ENCODE peak calls at places on chromosomes 3 and 15, in eight cellular contexts. G is IMR-90, S is HepG2, V is A549, X is adrenal gland, Q is breast epithelium, U is stomach, C is tibial nerve. M is an unnamed sample.

GRCh38 chr15:62874933-62875625 is 167.5 kb upstream of the TPM1 start:
- DNase-seq in G (no peak), S (no peak), V (no peak), X (no peak), Q (no peak), U (no peak), C (no peak), M (no peak)

GRCh38 chr3:122745365-122746021 is 48.1 kb downstream of the HSPBAP1 start:
- DNase-seq in G (peak), S (no peak), V (no peak), X (no peak), Q (no peak), U (no peak), C (no peak), M (no peak)

GRCh38 chr15:29821416-29822099 is 710 bp downstream of the TJP1 start:
- DNase-seq in G (peak), S (peak), V (peak), X (peak), Q (peak), U (peak), C (peak), M (peak)

GRCh38 chr3:168002786-168003368 is 92.8 kb downstream of the GOLIM4 start:
- DNase-seq in G (peak), S (no peak), V (no peak), X (no peak), Q (no peak), U (peak), C (no peak), M (no peak)

GRCh38 chr15:42736178-42736792 is 643 bp downstream of the CDAN1 start:
- DNase-seq in G (no peak), S (no peak), V (peak), X (peak), Q (no peak), U (no peak), C (no peak), M (no peak)

GRCh38 chr3:16151109-16151508 is 23.4 kb upstream of the GALNT15 start:
- DNase-seq in G (peak), S (no peak), V (no peak), X (peak), Q (peak), U (no peak), C (peak), M (peak)

GRCh38 chr3:38131621-38132369 is 5.1 kb downstream of the ACAA1 start:
- DNase-seq in G (peak), S (no peak), V (peak), X (no peak), Q (no peak), U (peak), C (no peak), M (no peak)

GRCh38 chr3:23490459-23490858 is 287.3 kb downstream of the UBE2E2 start:
- DNase-seq in G (peak), S (no peak), V (no peak), X (no peak), Q (no peak), U (no peak), C (no peak), M (no peak)

GRCh38 chr3:130276203-130276803 is 69.2 kb upstream of the COL6A5 start:
- DNase-seq in G (peak), S (peak), V (peak), X (peak), Q (no peak), U (no peak), C (no peak), M (no peak)

GRCh38 chr3:134597390-134597975 is 53.3 kb downstream of the KY start:
- DNase-seq in G (no peak), S (peak), V (no peak), X (no peak), Q (no peak), U (no peak), C (no peak), M (no peak)

GRCh38 chr3:61777483-61777882 is 216.1 kb downstream of the PTPRG start:
- DNase-seq in G (no peak), S (no peak), V (no peak), X (no peak), Q (no peak), U (no peak), C (no peak), M (no peak)

GRCh38 chr3:125116311-125117069 is 60.7 kb upstream of the HEG1 start:
- DNase-seq in G (peak), S (no peak), V (no peak), X (peak), Q (peak), U (no peak), C (no peak), M (peak)

GRCh38 chr15:27361418-27361817 is 390.4 kb downstream of the GABRG3 start:
- DNase-seq in G (no peak), S (no peak), V (no peak), X (no peak), Q (no peak), U (no peak), C (no peak), M (no peak)

GRCh38 chr15:101037090-101037830 is 118.1 kb downstream of the LRRK1 start:
- DNase-seq in G (no peak), S (no peak), V (no peak), X (no peak), Q (no peak), U (peak), C (no peak), M (peak)

GRCh38 chr15:88450125-88450798 is 16.9 kb downstream of the MRPL46 start:
- DNase-seq in G (peak), S (peak), V (peak), X (peak), Q (no peak), U (peak), C (peak), M (peak)

GRCh38 chr3:23079976-23080375 is 123.2 kb upstream of the UBE2E2 start:
- DNase-seq in G (no peak), S (no peak), V (peak), X (no peak), Q (no peak), U (no peak), C (no peak), M (no peak)

GRCh38 chr3:15295506-15295905 is 36.9 kb downstream of the SH3BP5 start:
- DNase-seq in G (no peak), S (no peak), V (no peak), X (peak), Q (no peak), U (no peak), C (no peak), M (no peak)

GRCh38 chr15:70313099-70314017 is 215.6 kb upstream of the TLE3 start:
- DNase-seq in G (no peak), S (no peak), V (no peak), X (no peak), Q (peak), U (no peak), C (no peak), M (no peak)

GRCh38 chr3:132641837-132642538 is 17.6 kb downstream of the ACAD11 start:
- DNase-seq in G (peak), S (peak), V (peak), X (no peak), Q (no peak), U (no peak), C (no peak), M (no peak)

GRCh38 chr3:16200411-16200810 is 25.9 kb downstream of the GALNT15 start:
- DNase-seq in G (peak), S (no peak), V (no peak), X (no peak), Q (no peak), U (no peak), C (no peak), M (no peak)

GRCh38 chr3:10255835-10256234 is 7.6 kb downstream of the TATDN2 start:
- DNase-seq in G (no peak), S (no peak), V (no peak), X (no peak), Q (no peak), U (no peak), C (no peak), M (no peak)

GRCh38 chr3:42844815-42845214 is 30.9 kb downstream of the CYP8B1 start:
- DNase-seq in G (no peak), S (no peak), V (no peak), X (no peak), Q (no peak), U (no peak), C (no peak), M (peak)

GRCh38 chr15:94857466-94857865 is 626.1 kb downstream of the MCTP2 start:
- DNase-seq in G (no peak), S (no peak), V (no peak), X (no peak), Q (no peak), U (no peak), C (no peak), M (no peak)

GRCh38 chr3:48738926-48739616 is 22.1 kb upstream of the IP6K2 start:
- DNase-seq in G (no peak), S (no peak), V (no peak), X (peak), Q (peak), U (no peak), C (no peak), M (no peak)

GRCh38 chr3:14425574-14426304 is 23.3 kb downstream of the SLC6A6 start:
- DNase-seq in G (no peak), S (no peak), V (no peak), X (no peak), Q (no peak), U (peak), C (no peak), M (no peak)

GRCh38 chr15:77033729-77034619 is 36.9 kb downstream of the TSPAN3 start:
- DNase-seq in G (no peak), S (no peak), V (no peak), X (no peak), Q (peak), U (peak), C (peak), M (no peak)

GRCh38 chr15:40436892-40437753 is 3.6 kb upstream of the BAHD1 start:
- DNase-seq in G (no peak), S (no peak), V (no peak), X (no peak), Q (no peak), U (no peak), C (no peak), M (no peak)

GRCh38 chr3:55842204-55842603 is 355.1 kb upstream of the WNT5A start:
- DNase-seq in G (no peak), S (no peak), V (no peak), X (no peak), Q (no peak), U (no peak), C (no peak), M (no peak)

GRCh38 chr3:37892917-37893595 is 31.4 kb downstream of the CTDSPL start:
- DNase-seq in G (peak), S (peak), V (no peak), X (peak), Q (no peak), U (no peak), C (peak), M (peak)

DNA sequence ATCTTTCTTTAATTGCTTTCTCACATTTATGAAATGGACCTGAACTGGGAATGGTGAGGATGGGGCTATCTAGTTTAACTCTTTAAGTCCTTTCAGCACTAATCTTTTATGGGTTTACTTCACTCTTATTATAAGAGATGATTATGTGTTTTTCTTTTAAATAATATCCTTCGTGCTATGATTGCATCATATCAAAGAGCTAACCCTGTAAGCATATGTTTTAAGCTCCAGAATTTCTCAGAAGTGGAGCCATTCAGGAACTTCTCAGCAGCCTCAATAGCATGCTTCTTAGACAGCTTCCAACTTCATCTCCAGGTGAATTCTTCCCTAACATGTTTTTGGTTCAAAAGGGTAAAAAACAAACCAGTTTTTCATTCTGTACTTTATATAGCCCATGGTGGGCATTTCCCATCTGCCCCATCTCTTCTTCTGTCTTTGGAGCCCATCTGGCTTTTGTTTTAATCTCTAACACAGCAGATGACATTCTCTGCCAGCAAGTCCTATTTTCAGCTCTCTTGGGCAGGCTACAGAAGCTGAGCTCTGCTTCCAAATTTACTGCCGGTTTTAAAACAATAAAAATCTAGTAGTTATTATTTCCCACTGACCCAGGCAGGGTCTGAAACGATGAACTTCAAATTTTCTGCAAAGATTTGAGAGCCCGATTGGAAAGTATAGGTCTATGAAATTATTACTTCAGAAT is 26.8 kb upstream of the IL1RAP start:
- DNase-seq in G (no peak), S (no peak), V (no peak), X (no peak), Q (no peak), U (no peak), C (no peak), M (no peak)
- H3K4me3 ChIP-seq in G (no peak), S (no peak), V (no peak), X (no peak), Q (no peak), U (no peak), C (no peak), M (no peak)

GRCh38 chr15:74540135-74540760 is 772 bp upstream of the ARID3B start:
- DNase-seq in G (peak), S (peak), V (no peak), X (no peak), Q (no peak), U (no peak), C (no peak), M (peak)
- TF ChIP-seq POLR2A in G (peak), S (no peak), V (no peak), X (no peak), Q (no peak), U (no peak), C (no peak), M (no peak)

GRCh38 chr15:65033659-65034269 is 4.3 kb upstream of the MTFMT start:
- DNase-seq in G (peak), S (peak), V (no peak), X (no peak), Q (no peak), U (no peak), C (no peak), M (no peak)

GRCh38 chr15:65034719-65035118 is 5.3 kb upstream of the MTFMT start:
- DNase-seq in G (no peak), S (no peak), V (no peak), X (no peak), Q (no peak), U (no peak), C (no peak), M (peak)

GRCh38 chr15:65028921-65029735 is at the start of gene MTFMT:
- DNase-seq in G (peak), S (peak), V (peak), X (peak), Q (peak), U (peak), C (peak), M (peak)

GRCh38 chr15:65029736-65030208 is 333 bp upstream of the MTFMT start:
- DNase-seq in G (no peak), S (no peak), V (no peak), X (no peak), Q (no peak), U (no peak), C (no peak), M (no peak)

GRCh38 chr15:65032823-65033537 is 3.5 kb upstream of the MTFMT start:
- DNase-seq in G (peak), S (peak), V (peak), X (peak), Q (no peak), U (peak), C (no peak), M (peak)
- TF ChIP-seq CTCF in G (peak), S (peak), V (peak), X (peak), Q (peak), U (peak), C (peak), M (no peak)

GRCh38 chr3:45612138-45612537 is 17.6 kb downstream of the LIMD1 start:
- DNase-seq in G (no peak), S (no peak), V (no peak), X (no peak), Q (no peak), U (no peak), C (no peak), M (no peak)
- H3K4me3 ChIP-seq in G (no peak), S (no peak), V (no peak), X (no peak), Q (no peak), U (no peak), C (no peak), M (no peak)

GRCh38 chr15:64387562-64388168 is at the start of gene TRIP4:
- DNase-seq in G (peak), S (peak), V (peak), X (peak), Q (peak), U (peak), C (peak), M (peak)
- TF ChIP-seq POLR2A in G (peak), S (peak), V (peak), X (peak), Q (no peak), U (no peak), C (peak), M (no peak)

GRCh38 chr3:7504886-7505775 is 644.2 kb downstream of the GRM7 start:
- DNase-seq in G (no peak), S (peak), V (peak), X (peak), Q (no peak), U (no peak), C (no peak), M (no peak)
- TF ChIP-seq CTCF in G (no peak), S (no peak), V (no peak), X (no peak), Q (no peak), U (no peak), C (no peak), M (no peak)